ENCODE peak calls at places on chromosomes 5 and 9, in eight cellular contexts. S, T, E, H, U, F, Z and X are unnamed samples.

GRCh38 chr5:134503088-134503936 is 22.2 kb upstream of the JADE2 start:
- DNase-seq in S (peak; percentile 99), Z (peak; percentile 73), H (peak; percentile 69), F (no peak), U (peak; percentile 98), T (peak; percentile 53), E (no peak), X (no peak)

GRCh38 chr9:20980713-20981481 is 50.5 kb downstream of the HACD4 start:
- DNase-seq in H (no peak), E (no peak), Z (no peak), F (no peak), T (no peak), U (peak; percentile 82), S (no peak), X (no peak)

GRCh38 chr5:19886123-19886921 is 101.7 kb downstream of the CDH18 start:
- DNase-seq in S (peak; percentile 11), U (peak; percentile 84), H (no peak), Z (no peak), F (peak; percentile 89), T (no peak), E (no peak), X (no peak)

GRCh38 chr5:129905467-129906176 is 1.4 kb downstream of the CHSY3 start:
- DNase-seq in Z (no peak), T (peak; percentile 24), S (peak; percentile 25), E (peak; percentile 16), H (no peak), U (peak; percentile 30), F (peak; percentile 24), X (no peak)

GRCh38 chr9:129289131-129289731 is 111.2 kb upstream of the IER5L start:
- DNase-seq in F (peak; percentile 79), S (no peak), H (no peak), T (peak; percentile 11), E (no peak), U (no peak), Z (no peak), X (peak; percentile 9)

GRCh38 chr9:2984481-2984880 is 140.6 kb upstream of the PUM3 start:
- DNase-seq in S (no peak), E (no peak), F (no peak), Z (no peak), H (no peak), T (no peak), U (no peak), X (no peak)

GRCh38 chr5:107948377-107948776 is 277.6 kb upstream of the EFNA5 start:
- DNase-seq in Z (no peak), F (no peak), T (no peak), S (no peak), H (no peak), U (no peak), E (no peak), X (no peak)

GRCh38 chr5:75512383-75513074 is 838 bp downstream of the POLK start:
- DNase-seq in T (no peak), E (no peak), Z (no peak), H (no peak), F (no peak), U (peak; percentile 12), S (peak; percentile 0), X (no peak)

GRCh38 chr9:113707953-113708695 is 168.0 kb upstream of the ZNF618 start:
- DNase-seq in F (no peak), U (no peak), E (no peak), S (peak; percentile 17), T (no peak), Z (no peak), H (no peak), X (no peak)

GRCh38 chr5:116938488-116938887 is 363.9 kb upstream of the SEMA6A start:
- DNase-seq in Z (no peak), T (no peak), H (no peak), U (no peak), F (no peak), E (no peak), S (no peak), X (no peak)

GRCh38 chr9:115551396-115551795 is 433.4 kb upstream of the TNC start:
- DNase-seq in F (no peak), H (no peak), E (no peak), S (no peak), T (no peak), U (peak; percentile 12), Z (no peak), X (no peak)

GRCh38 chr9:93112116-93112863 is 16.3 kb downstream of the CARD19 start:
- DNase-seq in T (no peak), H (peak; percentile 17), U (no peak), S (no peak), F (no peak), E (no peak), Z (no peak), X (peak; percentile 15)

GRCh38 chr5:111697881-111698757 is 58.9 kb downstream of the NREP start:
- DNase-seq in E (no peak), F (no peak), T (no peak), U (peak; percentile 54), S (no peak), Z (no peak), H (no peak), X (no peak)